ENCODE peak calls at places on chromosomes 12 and 14, in eight cellular contexts. F is AG04450; R is GM04504; V is activated CD8-positive, alpha-beta T cell treated with anti-CD3 and anti-CD28 coated beads, Interleukin-2, amount 10 ng/mL, durations not matched to agents 7 days and 5 days; I is epithelial cell of proximal tubule; C is uterus; M is gastrocnemius medialis; J is posterior cingulate gyrus. O is an unnamed sample.

GRCh38 chr14:92441751-92442477 is 71.7 kb upstream of the RIN3 start:
- DNase-seq in F (no peak), R (no peak), V (no peak), I (no peak), C (no peak), M (no peak), J (no peak), O (no peak)

GRCh38 chr12:48003226-48004038 is 844 bp downstream of the COL2A1 start:
- DNase-seq in F (no peak), R (no peak), V (no peak), I (no peak), C (no peak), M (no peak), J (no peak), O (no peak)

GRCh38 chr12:63151061-63151897 is at the start of gene AVPR1A:
- DNase-seq in F (no peak), R (no peak), V (no peak), I (no peak), C (peak), M (peak), J (peak), O (no peak)

GRCh38 chr12:57130941-57131340 is 2.7 kb downstream of the LRP1 start:
- DNase-seq in F (no peak), R (no peak), V (no peak), I (no peak), C (no peak), M (no peak), J (no peak), O (no peak)

GRCh38 chr12:131123817-131124216 is 170.1 kb downstream of the ADGRD1 start:
- DNase-seq in F (no peak), R (no peak), V (no peak), I (no peak), C (no peak), M (no peak), J (no peak), O (no peak)

GRCh38 chr14:67569011-67569650 is 30.9 kb downstream of the PIGH start:
- DNase-seq in F (no peak), R (no peak), V (no peak), I (no peak), C (no peak), M (no peak), J (no peak), O (no peak)

GRCh38 chr12:6197996-6198395 is 2.2 kb upstream of the CD9 start:
- DNase-seq in F (no peak), R (no peak), V (no peak), I (no peak), C (peak), M (no peak), J (no peak), O (no peak)

GRCh38 chr12:118330421-118331018 is 42.2 kb downstream of the TAOK3 start:
- DNase-seq in F (peak), R (no peak), V (no peak), I (no peak), C (no peak), M (no peak), J (no peak), O (no peak)

GRCh38 chr12:12018454-12018853 is 52.3 kb upstream of the BCL2L14 start:
- DNase-seq in F (no peak), R (no peak), V (no peak), I (no peak), C (no peak), M (no peak), J (peak), O (peak)

GRCh38 chr12:53045646-53046045 is 4.2 kb upstream of the TNS2 start:
- DNase-seq in F (no peak), R (no peak), V (no peak), I (no peak), C (peak), M (no peak), J (no peak), O (no peak)

GRCh38 chr12:28443337-28443736 is 253.1 kb downstream of the CCDC91 start:
- DNase-seq in F (no peak), R (no peak), V (no peak), I (no peak), C (no peak), M (no peak), J (no peak), O (no peak)

GRCh38 chr14:21768116-21768874 is 94.7 kb upstream of the OR4E1 start:
- DNase-seq in F (no peak), R (no peak), V (peak), I (no peak), C (no peak), M (no peak), J (no peak), O (no peak)

GRCh38 chr14:102594514-102595175 is 2.2 kb downstream of the RCOR1 start:
- DNase-seq in F (no peak), R (no peak), V (peak), I (no peak), C (peak), M (peak), J (peak), O (no peak)

GRCh38 chr14:57009585-57010515 is 199.6 kb upstream of the OTX2 start:
- DNase-seq in F (no peak), R (no peak), V (no peak), I (no peak), C (no peak), M (no peak), J (no peak), O (no peak)

GRCh38 chr14:23057757-23058653 is 685 bp upstream of the CDH24 start:
- DNase-seq in F (peak), R (peak), V (peak), I (no peak), C (peak), M (peak), J (peak), O (peak)

GRCh38 chr12:94073441-94074051 is 74.8 kb upstream of the PLXNC1 start:
- DNase-seq in F (no peak), R (no peak), V (no peak), I (no peak), C (no peak), M (peak), J (no peak), O (no peak)

GRCh38 chr12:5222011-5222461 is 178.4 kb downstream of the KCNA5 start:
- DNase-seq in F (no peak), R (no peak), V (no peak), I (no peak), C (no peak), M (no peak), J (no peak), O (no peak)

GRCh38 chr12:90460681-90461080 is 494.3 kb downstream of the CCER1 start:
- DNase-seq in F (no peak), R (peak), V (no peak), I (no peak), C (no peak), M (no peak), J (no peak), O (peak)

GRCh38 chr12:597926-598568 is 65.2 kb downstream of the NINJ2 start:
- DNase-seq in F (no peak), R (no peak), V (no peak), I (no peak), C (no peak), M (no peak), J (no peak), O (no peak)

GRCh38 chr12:23484238-23484637 is 465.2 kb downstream of the SOX5 start:
- DNase-seq in F (no peak), R (no peak), V (no peak), I (no peak), C (no peak), M (no peak), J (no peak), O (no peak)

GRCh38 chr12:49622501-49623141 is 740 bp upstream of the PRPF40B start:
- DNase-seq in F (no peak), R (no peak), V (peak), I (no peak), C (peak), M (no peak), J (no peak), O (no peak)

GRCh38 chr12:41013921-41014642 is 174.0 kb upstream of the PDZRN4 start:
- DNase-seq in F (no peak), R (no peak), V (no peak), I (no peak), C (no peak), M (no peak), J (no peak), O (no peak)

GRCh38 chr14:92506230-92506629 is 7.4 kb upstream of the RIN3 start:
- DNase-seq in F (no peak), R (no peak), V (no peak), I (no peak), C (no peak), M (no peak), J (no peak), O (no peak)

GRCh38 chr12:99658950-99659349 is 11.4 kb downstream of the GARIN6 start:
- DNase-seq in F (no peak), R (peak), V (no peak), I (peak), C (no peak), M (no peak), J (no peak), O (no peak)

GRCh38 chr12:58419182-58419760 is 477.9 kb downstream of the ATP23 start:
- DNase-seq in F (no peak), R (no peak), V (no peak), I (no peak), C (no peak), M (no peak), J (no peak), O (no peak)

GRCh38 chr12:70049596-70050360 is 193.5 kb upstream of the CNOT2 start:
- DNase-seq in F (no peak), R (no peak), V (peak), I (no peak), C (no peak), M (no peak), J (no peak), O (no peak)

GRCh38 chr14:76710093-76711010 is 50.9 kb upstream of the VASH1 start:
- DNase-seq in F (peak), R (peak), V (peak), I (no peak), C (no peak), M (no peak), J (no peak), O (no peak)

GRCh38 chr12:67449591-67450052 is 180.5 kb downstream of the CAND1 start:
- DNase-seq in F (no peak), R (no peak), V (peak), I (no peak), C (no peak), M (no peak), J (no peak), O (no peak)